ENCODE peak calls at places on chromosomes 12 and 14, in six cellular contexts. C, Y, R, U, E and O are unnamed samples.

GRCh38 chr14:74569387-74569786 is 42.6 kb downstream of the LTBP2 start:
- DNase-seq in U (no peak), E (no peak), C (no peak), R (no peak), Y (no peak), O (no peak)

GRCh38 chr14:75568791-75569190 is 9.6 kb upstream of the FLVCR2 start:
- DNase-seq in U (no peak), R (no peak), E (no peak), C (peak), Y (peak), O (no peak)

GRCh38 chr14:34212172-34212571 is 249.9 kb downstream of the SPTSSA start:
- DNase-seq in R (no peak), C (no peak), Y (no peak), U (no peak), E (no peak), O (no peak)

GRCh38 chr12:20370841-20371240 is 2.5 kb downstream of the PDE3A start:
- DNase-seq in C (no peak), U (no peak), R (no peak), E (no peak), Y (no peak), O (no peak)

GRCh38 chr14:37641117-37641516 is 45.7 kb downstream of the TTC6 start:
- DNase-seq in U (no peak), C (no peak), Y (no peak), R (no peak), E (no peak), O (no peak)

GRCh38 chr12:114860969-114861368 is 177.0 kb upstream of the TBX3 start:
- DNase-seq in Y (no peak), R (no peak), U (no peak), C (no peak), E (no peak), O (no peak)

GRCh38 chr12:46388427-46388992 is 15.9 kb upstream of the SLC38A2 start:
- DNase-seq in U (no peak), E (no peak), R (peak), Y (peak), C (no peak), O (peak)

GRCh38 chr12:122944588-122944987 is 21.7 kb downstream of the ABCB9 start:
- DNase-seq in E (no peak), R (peak), U (no peak), Y (no peak), C (no peak), O (no peak)

GRCh38 chr14:35806006-35806907 is 2.8 kb downstream of the RALGAPA1 start:
- DNase-seq in Y (no peak), U (no peak), E (no peak), C (no peak), R (no peak), O (no peak)

GRCh38 chr14:78709795-78710569 is 539.8 kb downstream of the NRXN3 start:
- DNase-seq in Y (no peak), E (no peak), C (no peak), R (no peak), U (no peak), O (no peak)

GRCh38 chr12:6891637-6892036 is 13.0 kb upstream of the LRRC23 start:
- DNase-seq in E (no peak), Y (no peak), C (no peak), R (no peak), U (no peak), O (no peak)

GRCh38 chr12:47982311-47982710 is 18.9 kb downstream of the TMEM106C start:
- DNase-seq in R (no peak), E (no peak), C (no peak), U (no peak), Y (no peak), O (no peak)

GRCh38 chr12:116773276-116773731 is 35.2 kb downstream of the RNFT2 start:
- DNase-seq in Y (no peak), C (no peak), E (peak), U (no peak), R (peak), O (no peak)

GRCh38 chr14:80202888-80203562 is 8.3 kb downstream of the DIO2 start:
- DNase-seq in R (no peak), Y (peak), C (no peak), E (no peak), U (no peak), O (peak)

GRCh38 chr14:73462078-73462715 is 3.9 kb upstream of the NUMB start:
- DNase-seq in Y (no peak), U (peak), R (peak), C (no peak), E (no peak), O (no peak)

GRCh38 chr12:95240556-95240955 is 22.9 kb downstream of the VEZT start:
- DNase-seq in R (no peak), C (no peak), Y (peak), E (no peak), U (no peak), O (no peak)

GRCh38 chr14:99441918-99442317 is 38.7 kb downstream of the SETD3 start:
- DNase-seq in Y (no peak), E (no peak), R (no peak), U (no peak), C (no peak), O (no peak)

GRCh38 chr12:105279460-105280056 is 43.6 kb upstream of the APPL2 start:
- DNase-seq in U (no peak), Y (peak), E (no peak), R (peak), C (no peak), O (peak)

GRCh38 chr14:25042362-25043299 is 7.3 kb downstream of the STXBP6 start:
- DNase-seq in U (no peak), R (peak), E (peak), C (no peak), Y (no peak), O (no peak)

GRCh38 chr14:65824285-65824977 is 411.9 kb downstream of the FUT8 start:
- DNase-seq in E (peak), U (peak), R (peak), Y (peak), C (peak), O (peak)

GRCh38 chr12:128814411-128815261 is 9.1 kb downstream of the SLC15A4 start:
- DNase-seq in E (no peak), C (no peak), Y (no peak), R (no peak), U (no peak), O (no peak)

GRCh38 chr14:61573321-61573720 is 122.0 kb upstream of the HIF1A start:
- DNase-seq in U (no peak), R (no peak), C (no peak), E (no peak), Y (no peak), O (no peak)

GRCh38 chr12:19440019-19440858 is 947 bp downstream of the AEBP2 start:
- DNase-seq in E (peak), R (peak), Y (peak), C (peak), U (peak), O (peak)

GRCh38 chr12:105474672-105475071 is 144.2 kb downstream of the C12orf75 start:
- DNase-seq in Y (no peak), E (no peak), R (peak), C (no peak), U (no peak), O (no peak)

GRCh38 chr12:53413485-53414215 is 10.0 kb upstream of the AMHR2 start:
- DNase-seq in Y (no peak), U (no peak), C (no peak), E (no peak), R (no peak), O (no peak)

GRCh38 chr14:72518809-72519377 is 375.0 kb downstream of the DPF3 start:
- DNase-seq in R (no peak), U (no peak), Y (peak), C (no peak), E (no peak), O (peak)

GRCh38 chr14:89617471-89618291 is 200.6 kb upstream of the FOXN3 start:
- DNase-seq in R (peak), E (no peak), C (no peak), Y (peak), U (no peak), O (peak)

GRCh38 chr12:64097346-64098105 is 124.6 kb downstream of the KICS2 start:
- DNase-seq in E (no peak), R (peak), Y (no peak), C (no peak), U (no peak), O (no peak)

GRCh38 chr14:31047503-31047902 is 21.3 kb upstream of the STRN3 start:
- DNase-seq in E (no peak), Y (no peak), R (no peak), C (no peak), U (no peak), O (no peak)